ENCODE peak calls at places on chromosomes 12 and 14, in four cellular contexts. One of them, this sample, is unnamed. For H3K4me1, the result is how much of the 10 kb centered on the place peaks cover.

GRCh38 chr14:73248294-73248868 is 11.1 kb downstream of the PAPLN start:
- DNase-seq in GM12878: peak
- DNase-seq in IMR-90: peak
- DNase-seq in endothelial cell of umbilical vein: no peak
- DNase-seq in this sample: peak

GRCh38 chr12:120468271-120468845 is 1.2 kb downstream of the SRSF9 start:
- DNase-seq in IMR-90: peak
- DNase-seq in endothelial cell of umbilical vein: no peak
- DNase-seq in GM12878: no peak
- DNase-seq in this sample: no peak

GRCh38 chr14:75821828-75822521 is 159.8 kb downstream of the TGFB3 start:
- DNase-seq in GM12878: no peak
- DNase-seq in IMR-90: peak
- DNase-seq in endothelial cell of umbilical vein: no peak
- DNase-seq in this sample: no peak

GRCh38 chr12:23931176-23931575 is 18.3 kb downstream of the SOX5 start:
- DNase-seq in endothelial cell of umbilical vein: no peak
- DNase-seq in IMR-90: no peak
- DNase-seq in GM12878: no peak
- DNase-seq in this sample: no peak

GRCh38 chr12:31035226-31035625 is 38.4 kb upstream of the DDX11 start:
- DNase-seq in GM12878: no peak
- DNase-seq in IMR-90: no peak
- DNase-seq in endothelial cell of umbilical vein: no peak
- DNase-seq in this sample: no peak

GRCh38 chr14:51095854-51096823 is 1.2 kb upstream of the TRIM9 start:
- DNase-seq in GM12878: no peak
- DNase-seq in endothelial cell of umbilical vein: no peak
- DNase-seq in IMR-90: peak
- DNase-seq in this sample: no peak

GRCh38 chr12:120820885-120821510 is 83.2 kb downstream of the SPPL3 start:
- DNase-seq in IMR-90: no peak
- DNase-seq in endothelial cell of umbilical vein: no peak
- DNase-seq in GM12878: no peak
- DNase-seq in this sample: no peak

GRCh38 chr14:23697689-23698088 is 61.5 kb downstream of the DHRS2 start:
- DNase-seq in endothelial cell of umbilical vein: no peak
- DNase-seq in GM12878: no peak
- DNase-seq in IMR-90: no peak
- DNase-seq in this sample: no peak

GRCh38 chr12:131911851-131912525 is 17.1 kb upstream of the PUS1 start:
- DNase-seq in IMR-90: no peak
- DNase-seq in endothelial cell of umbilical vein: no peak
- DNase-seq in GM12878: no peak
- DNase-seq in this sample: no peak

GRCh38 chr12:24603371-24603770 is 345.5 kb downstream of the BCAT1 start:
- DNase-seq in endothelial cell of umbilical vein: no peak
- DNase-seq in GM12878: no peak
- DNase-seq in IMR-90: no peak
- DNase-seq in this sample: no peak

GRCh38 chr12:75852143-75852542 is 179.4 kb downstream of the PHLDA1 start:
- DNase-seq in GM12878: no peak
- DNase-seq in IMR-90: peak
- DNase-seq in endothelial cell of umbilical vein: no peak
- DNase-seq in this sample: no peak

GRCh38 chr14:68408680-68409079 is 384.2 kb downstream of the ZFP36L1 start:
- DNase-seq in endothelial cell of umbilical vein: no peak
- DNase-seq in IMR-90: peak
- DNase-seq in GM12878: no peak
- DNase-seq in this sample: no peak

GRCh38 chr14:60093088-60093487 is 1.4 kb downstream of the PCNX4 start:
- DNase-seq in IMR-90: no peak
- DNase-seq in endothelial cell of umbilical vein: no peak
- DNase-seq in GM12878: no peak
- DNase-seq in this sample: no peak

GRCh38 chr14:76901171-76902055 is 75.2 kb downstream of the LRRC74A start:
- DNase-seq in GM12878: no peak
- DNase-seq in endothelial cell of umbilical vein: no peak
- DNase-seq in IMR-90: peak
- DNase-seq in this sample: no peak
- TF ChIP-seq FOS in GM12878: no peak
- TF ChIP-seq FOS in endothelial cell of umbilical vein: no peak
- TF ChIP-seq FOS in IMR-90: no peak
- TF ChIP-seq FOS in this sample: no peak

GRCh38 chr12:93742086-93742934 is 65.1 kb downstream of the CRADD start:
- DNase-seq in GM12878: no peak
- DNase-seq in IMR-90: peak
- DNase-seq in endothelial cell of umbilical vein: peak
- DNase-seq in this sample: peak
- H3K4me1 ChIP-seq in GM12878: under half
- H3K4me1 ChIP-seq in IMR-90: under half
- H3K4me1 ChIP-seq in endothelial cell of umbilical vein: under half
- H3K4me1 ChIP-seq in this sample: under half

GRCh38 chr14:103186894-103187586 is 63.8 kb downstream of the TNFAIP2 start:
- DNase-seq in endothelial cell of umbilical vein: no peak
- DNase-seq in IMR-90: no peak
- DNase-seq in GM12878: no peak
- DNase-seq in this sample: no peak
- TF ChIP-seq FOS in endothelial cell of umbilical vein: no peak
- TF ChIP-seq FOS in IMR-90: no peak
- TF ChIP-seq FOS in GM12878: no peak
- TF ChIP-seq FOS in this sample: no peak

DNA sequence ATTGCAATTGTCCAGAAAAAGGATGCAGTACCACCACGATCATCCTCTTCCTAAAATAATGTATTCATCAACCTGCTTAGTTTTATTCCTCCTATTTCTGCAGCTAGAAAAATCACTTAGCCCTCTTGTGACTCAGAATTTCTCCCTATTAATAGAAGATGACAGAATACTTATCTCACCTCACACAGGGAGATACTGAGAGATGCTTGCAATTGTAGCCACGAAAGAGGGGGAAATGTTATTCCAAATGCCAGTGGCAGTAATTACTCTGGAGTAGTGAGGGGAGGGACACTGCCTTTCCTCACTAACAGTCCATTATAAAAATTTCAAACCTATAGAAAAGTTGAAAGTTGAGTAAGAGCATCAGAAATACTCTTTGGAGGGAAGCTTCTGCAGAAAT is 11.8 kb upstream of the DUSP6 start:
- DNase-seq in endothelial cell of umbilical vein: no peak
- DNase-seq in IMR-90: no peak
- DNase-seq in GM12878: no peak
- DNase-seq in this sample: no peak
- H3K4me1 ChIP-seq in endothelial cell of umbilical vein: under half
- H3K4me1 ChIP-seq in IMR-90: under half
- H3K4me1 ChIP-seq in GM12878: under half
- H3K4me1 ChIP-seq in this sample: under half

DNA sequence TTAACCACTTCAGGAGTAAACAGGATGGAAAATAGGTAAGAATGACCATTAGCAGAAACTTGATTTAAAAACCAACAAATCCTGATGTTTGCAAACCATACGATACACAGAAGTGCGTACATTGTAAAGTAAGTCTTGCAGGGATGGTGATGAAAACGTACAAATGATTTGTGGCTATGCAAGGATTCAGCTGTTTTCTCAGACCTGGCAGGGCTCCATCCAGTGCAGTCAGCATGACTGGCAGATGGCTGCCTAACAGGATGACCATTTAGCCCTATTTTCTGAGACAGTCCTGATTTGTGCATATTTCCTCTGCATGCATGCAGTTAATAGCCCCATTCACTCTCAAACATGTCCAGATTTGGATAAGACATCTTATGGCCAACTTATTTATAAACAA is 103.1 kb downstream of the SLC38A4 start:
- DNase-seq in endothelial cell of umbilical vein: peak
- DNase-seq in IMR-90: peak
- DNase-seq in GM12878: no peak
- DNase-seq in this sample: no peak
- TF ChIP-seq FOS in endothelial cell of umbilical vein: no peak
- TF ChIP-seq FOS in IMR-90: no peak
- TF ChIP-seq FOS in GM12878: no peak
- TF ChIP-seq FOS in this sample: no peak

GRCh38 chr12:69389836-69390235 is 30.3 kb downstream of the YEATS4 start:
- DNase-seq in IMR-90: peak
- DNase-seq in endothelial cell of umbilical vein: peak
- DNase-seq in GM12878: no peak
- DNase-seq in this sample: no peak

GRCh38 chr12:69396963-69397362 is 37.4 kb downstream of the YEATS4 start:
- DNase-seq in endothelial cell of umbilical vein: no peak
- DNase-seq in GM12878: no peak
- DNase-seq in IMR-90: no peak
- DNase-seq in this sample: no peak

GRCh38 chr12:69396041-69396440 is 36.5 kb downstream of the YEATS4 start:
- DNase-seq in GM12878: no peak
- DNase-seq in IMR-90: peak
- DNase-seq in endothelial cell of umbilical vein: no peak
- DNase-seq in this sample: no peak

GRCh38 chr12:69388371-69388770 is 28.8 kb downstream of the YEATS4 start:
- DNase-seq in IMR-90: peak
- DNase-seq in GM12878: no peak
- DNase-seq in endothelial cell of umbilical vein: peak
- DNase-seq in this sample: no peak

GRCh38 chr12:69392146-69392928 is 32.8 kb downstream of the YEATS4 start:
- DNase-seq in IMR-90: peak
- DNase-seq in GM12878: no peak
- DNase-seq in endothelial cell of umbilical vein: peak
- DNase-seq in this sample: no peak
- H3K4me1 ChIP-seq in IMR-90: under half
- H3K4me1 ChIP-seq in GM12878: under half
- H3K4me1 ChIP-seq in endothelial cell of umbilical vein: under half
- H3K4me1 ChIP-seq in this sample: under half

DNA sequence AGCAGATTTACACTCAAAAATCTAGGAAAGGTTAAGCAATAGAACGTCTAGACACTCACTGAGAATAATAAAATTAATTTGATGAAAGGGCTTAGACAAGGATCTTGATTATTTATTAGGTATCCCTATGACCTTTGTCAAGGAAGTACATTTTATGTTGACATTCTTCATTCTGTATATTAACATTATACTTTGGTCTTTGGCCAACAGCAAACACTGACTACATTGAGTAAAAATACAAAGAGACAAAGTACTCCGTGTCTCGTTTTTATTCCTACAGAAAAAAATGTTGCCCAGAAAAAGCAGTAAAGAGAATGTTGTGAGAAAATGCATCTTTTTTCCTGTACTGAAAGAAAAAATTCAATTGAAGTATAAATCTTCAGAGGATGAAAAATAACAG is 605.1 kb downstream of the FSCB start:
- DNase-seq in endothelial cell of umbilical vein: no peak
- DNase-seq in IMR-90: no peak
- DNase-seq in GM12878: no peak
- DNase-seq in this sample: no peak
- TF ChIP-seq FOS in endothelial cell of umbilical vein: no peak
- TF ChIP-seq FOS in IMR-90: no peak
- TF ChIP-seq FOS in GM12878: no peak
- TF ChIP-seq FOS in this sample: no peak

GRCh38 chr12:122093098-122093883 is 14.7 kb downstream of the MLXIP start:
- DNase-seq in endothelial cell of umbilical vein: no peak
- DNase-seq in GM12878: no peak
- DNase-seq in IMR-90: no peak
- DNase-seq in this sample: no peak
- H3K4me1 ChIP-seq in endothelial cell of umbilical vein: under half
- H3K4me1 ChIP-seq in GM12878: under half
- H3K4me1 ChIP-seq in IMR-90: under half
- H3K4me1 ChIP-seq in this sample: under half

DNA sequence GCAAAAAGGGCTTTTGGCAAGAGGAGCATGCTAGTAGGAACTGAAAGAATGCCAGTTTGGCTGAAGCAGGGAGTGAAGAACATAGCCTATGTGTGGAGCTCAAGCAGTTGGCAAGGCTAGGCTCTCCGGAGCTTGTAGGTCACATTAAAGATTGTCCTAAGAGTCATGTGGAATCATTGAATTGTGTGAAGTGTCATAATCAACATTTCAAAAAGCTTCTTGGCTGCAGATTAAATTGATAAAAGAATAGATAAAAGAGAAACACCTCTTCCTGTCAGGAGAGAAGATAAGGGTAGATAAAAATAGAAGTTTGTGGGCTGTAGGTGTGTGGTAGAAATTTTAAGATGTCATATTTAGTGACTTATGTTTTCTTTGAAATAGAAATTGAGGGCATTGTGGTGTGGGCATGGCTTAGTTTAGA is 36.1 kb downstream of the CPSF6 start:
- DNase-seq in IMR-90: no peak
- DNase-seq in endothelial cell of umbilical vein: no peak
- DNase-seq in GM12878: no peak
- DNase-seq in this sample: no peak
- TF ChIP-seq FOS in IMR-90: no peak
- TF ChIP-seq FOS in endothelial cell of umbilical vein: no peak
- TF ChIP-seq FOS in GM12878: no peak
- TF ChIP-seq FOS in this sample: no peak

GRCh38 chr12:46455648-46456352 is 83.2 kb upstream of the SLC38A2 start:
- DNase-seq in GM12878: no peak
- DNase-seq in IMR-90: no peak
- DNase-seq in endothelial cell of umbilical vein: no peak
- DNase-seq in this sample: no peak

GRCh38 chr12:46457958-46458357 is 85.4 kb upstream of the SLC38A2 start:
- DNase-seq in IMR-90: no peak
- DNase-seq in GM12878: no peak
- DNase-seq in endothelial cell of umbilical vein: no peak
- DNase-seq in this sample: no peak

GRCh38 chr12:46454981-46455380 is 82.4 kb upstream of the SLC38A2 start:
- DNase-seq in GM12878: no peak
- DNase-seq in endothelial cell of umbilical vein: no peak
- DNase-seq in IMR-90: no peak
- DNase-seq in this sample: no peak

GRCh38 chr12:46458500-46459106 is 86.0 kb upstream of the SLC38A2 start:
- DNase-seq in IMR-90: no peak
- DNase-seq in endothelial cell of umbilical vein: no peak
- DNase-seq in GM12878: no peak
- DNase-seq in this sample: no peak

GRCh38 chr12:46456356-46457334 is 84.1 kb upstream of the SLC38A2 start:
- DNase-seq in endothelial cell of umbilical vein: no peak
- DNase-seq in GM12878: no peak
- DNase-seq in IMR-90: peak
- DNase-seq in this sample: no peak
- H3K4me1 ChIP-seq in endothelial cell of umbilical vein: under half
- H3K4me1 ChIP-seq in GM12878: under half
- H3K4me1 ChIP-seq in IMR-90: under half
- H3K4me1 ChIP-seq in this sample: under half